ENCODE peak calls at places on chromosomes 5 and 9, in seven cellular contexts. R is H1; Q is BJ; N is endodermal cell; W is NCI-H1436; V is heart right ventricle; Z is stimulated activated naive B cell treated with anti-CD40 and anti-IgM and Interleukin-4, amounts not matched to agents 10 μg/mL and 1 μg/mL and 100 μg/mL, for 72 hours. X is an unnamed sample.

GRCh38 chr5:31412324-31412723 is 119.6 kb downstream of the DROSHA start:
- DNase-seq in Q (no peak), W (no peak), Z (no peak), R (no peak), V (no peak), N (no peak), X (no peak)

GRCh38 chr5:55620009-55620770 is 85.4 kb upstream of the PLPP1 start:
- DNase-seq in V (no peak), N (no peak), R (no peak), W (no peak), Z (no peak), Q (no peak), X (no peak)

GRCh38 chr9:134707031-134707680 is 65.6 kb downstream of the COL5A1 start:
- DNase-seq in W (peak), Z (no peak), Q (peak), N (no peak), R (no peak), V (peak), X (peak)

GRCh38 chr5:34499001-34499734 is 157.0 kb upstream of the RAI14 start:
- DNase-seq in Z (peak), W (no peak), N (no peak), Q (peak), V (no peak), R (no peak), X (no peak)

GRCh38 chr5:119368238-119368630 is 12.4 kb downstream of the TNFAIP8 start:
- DNase-seq in Q (no peak), R (no peak), N (no peak), V (no peak), W (no peak), Z (peak), X (no peak)

GRCh38 chr5:111066261-111066938 is 5.1 kb upstream of the TSLP start:
- DNase-seq in Q (no peak), W (no peak), N (no peak), Z (no peak), R (no peak), V (no peak), X (no peak)

GRCh38 chr9:128792134-128792533 is 5.1 kb downstream of the TBC1D13 start:
- DNase-seq in Q (no peak), V (no peak), N (no peak), Z (no peak), R (no peak), W (no peak), X (no peak)

GRCh38 chr5:59097116-59097515 is 514.2 kb downstream of the RAB3C start:
- DNase-seq in Z (no peak), Q (no peak), R (no peak), W (no peak), V (no peak), N (no peak), X (no peak)

GRCh38 chr9:5566054-5566618 is 55.8 kb downstream of the PDCD1LG2 start:
- DNase-seq in Q (no peak), N (no peak), V (no peak), W (no peak), Z (no peak), R (no peak), X (no peak)

GRCh38 chr9:134875376-134875775 is 5.2 kb upstream of the FCN2 start:
- DNase-seq in Q (no peak), R (no peak), W (no peak), N (no peak), Z (no peak), V (no peak), X (no peak)